ENCODE peak calls at places on chromosome 19, in four cellular contexts. L, D, F and H are unnamed samples.

GRCh38 chr19:49217382-49217781 is 59.8 kb downstream of the TRPM4 start:
- DNase-seq in L (no peak), F (no peak), D (no peak), H (no peak)

GRCh38 chr19:12885749-12886706 is 973 bp downstream of the KLF1 start:
- DNase-seq in L (peak; percentile 34), F (peak; percentile 62), D (no peak), H (no peak)

GRCh38 chr19:38538386-38538785 is 79.4 kb downstream of the MAP4K1 start:
- DNase-seq in D (no peak), F (no peak), L (no peak), H (no peak)

GRCh38 chr19:46571495-46571894 is 29.6 kb upstream of the CALM3 start:
- DNase-seq in F (peak; percentile 63), D (no peak), L (peak; percentile 72), H (no peak)

GRCh38 chr19:4692275-4693077 is 22.3 kb upstream of the MYDGF start:
- DNase-seq in D (no peak), L (no peak), F (no peak), H (no peak)

GRCh38 chr19:48619692-48620565 is 623 bp downstream of the SPHK2 start:
- DNase-seq in F (no peak), L (no peak), D (no peak), H (no peak)

GRCh38 chr19:47093841-47094240 is 19.7 kb downstream of the ZC3H4 start:
- DNase-seq in F (no peak), L (no peak), D (no peak), H (no peak)

GRCh38 chr19:29831686-29832085 is 19.9 kb downstream of the CCNE1 start:
- DNase-seq in L (no peak), F (no peak), D (no peak), H (no peak)

GRCh38 chr19:2992958-2993357 is 15.6 kb downstream of the TLE6 start:
- DNase-seq in D (no peak), L (peak; percentile 43), F (no peak), H (no peak)

GRCh38 chr19:45126654-45127053 is 33.7 kb downstream of the PPP1R37 start:
- DNase-seq in L (no peak), D (no peak), F (no peak), H (no peak)

GRCh38 chr19:1424182-1424955 is 13.8 kb upstream of the RPS15 start:
- DNase-seq in F (no peak), L (no peak), D (no peak), H (no peak)

GRCh38 chr19:18951721-18952281 is 10.8 kb upstream of the HOMER3 start:
- DNase-seq in L (no peak), D (no peak), F (no peak), H (no peak)

GRCh38 chr19:53977991-53978731 is 13.3 kb upstream of the CACNG6 start:
- DNase-seq in L (peak; percentile 99), D (no peak), F (peak; percentile 93), H (no peak)

GRCh38 chr19:15022752-15023151 is 26.5 kb upstream of the CASP14 start:
- DNase-seq in L (no peak), D (no peak), F (peak; percentile 22), H (no peak)

GRCh38 chr19:23070353-23070781 is 46.5 kb upstream of the ZNF730 start:
- DNase-seq in F (peak; percentile 73), D (no peak), L (no peak), H (no peak)

GRCh38 chr19:3783660-3784584 is 2.3 kb downstream of the MATK start:
- DNase-seq in F (peak; percentile 88), L (peak; percentile 60), D (peak; percentile 73), H (peak; percentile 70)

GRCh38 chr19:52142001-52142595 is 2.4 kb upstream of the ZNF616 start:
- DNase-seq in L (no peak), D (no peak), F (no peak), H (no peak)

GRCh38 chr19:56720281-56720680 is 48.7 kb upstream of the ZNF835 start:
- DNase-seq in L (no peak), F (peak; percentile 33), D (no peak), H (no peak)

GRCh38 chr19:50723069-50723468 is at the start of gene CLEC11A:
- DNase-seq in F (no peak), L (no peak), D (no peak), H (no peak)

GRCh38 chr19:18417250-18418033 is 1.8 kb upstream of the SSBP4 start:
- DNase-seq in D (peak; percentile 95), L (peak; percentile 88), F (peak; percentile 91), H (no peak)

GRCh38 chr19:41426952-41427646 is at the start of gene B3GNT8:
- DNase-seq in F (peak; percentile 71), D (peak; percentile 99), L (peak; percentile 95), H (no peak)

GRCh38 chr19:44111910-44112463 is 1.2 kb upstream of the ZNF225 start:
- DNase-seq in L (peak; percentile 84), D (no peak), F (peak; percentile 24), H (no peak)

GRCh38 chr19:35357867-35358573 is at the start of gene FFAR3:
- DNase-seq in F (no peak), L (no peak), D (no peak), H (no peak)

GRCh38 chr19:1465191-1466016 is 13.6 kb downstream of the C19orf25 start:
- DNase-seq in D (peak; percentile 85), L (peak; percentile 59), F (no peak), H (no peak)

GRCh38 chr19:33998302-33998701 is 174.0 kb upstream of the LSM14A start:
- DNase-seq in D (no peak), F (peak; percentile 20), L (no peak), H (no peak)

GRCh38 chr19:33997690-33998089 is 174.6 kb upstream of the LSM14A start:
- DNase-seq in F (no peak), D (no peak), L (no peak), H (no peak)

DNA sequence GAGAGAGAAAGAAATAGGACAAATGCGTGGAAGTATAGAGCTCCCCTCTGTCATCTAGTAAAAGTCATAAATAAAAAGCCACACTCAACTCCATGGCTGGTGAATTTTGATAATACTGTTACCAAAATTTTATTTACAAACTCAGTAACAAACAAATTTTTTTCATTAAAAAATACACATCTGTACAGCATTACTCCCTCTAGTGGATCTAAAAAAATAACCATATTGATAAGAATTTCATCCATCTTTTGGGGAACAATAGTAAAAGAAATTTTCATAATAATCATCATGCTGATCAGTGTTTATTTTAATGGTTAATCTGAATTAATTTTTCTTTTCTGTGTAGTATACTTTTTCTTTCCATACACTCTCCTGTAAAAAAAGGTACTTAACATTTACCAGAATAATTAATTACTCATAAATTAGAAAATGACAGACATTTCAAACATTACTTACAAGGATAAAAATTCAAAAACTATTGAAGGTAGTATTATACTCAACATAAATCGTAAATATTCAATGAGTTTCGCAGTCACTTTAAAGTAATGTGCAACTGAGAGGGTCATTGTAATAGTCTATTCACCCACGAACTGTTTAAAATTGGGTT is 173.5 kb upstream of the LSM14A start:
- DNase-seq in F (peak; percentile 33), D (no peak), L (no peak), H (no peak)
- TF ChIP-seq CTCF in F (peak; percentile 63), D (no peak), L (peak; percentile 38), H (peak; percentile 16)

GRCh38 chr19:40369797-40370196 is 20.2 kb downstream of the HIPK4 start:
- DNase-seq in D (no peak), F (no peak), L (no peak), H (no peak)

GRCh38 chr19:40365010-40365409 is 16.5 kb downstream of the PLD3 start:
- DNase-seq in F (peak; percentile 26), L (no peak), D (no peak), H (no peak)

GRCh38 chr19:40367577-40368434 is 19.3 kb downstream of the PLD3 start:
- DNase-seq in L (no peak), F (peak; percentile 19), D (no peak), H (no peak)

GRCh38 chr19:40365613-40366401 is 17.3 kb downstream of the PLD3 start:
- DNase-seq in F (peak; percentile 99), D (peak; percentile 91), L (peak; percentile 91), H (peak; percentile 40)

DNA sequence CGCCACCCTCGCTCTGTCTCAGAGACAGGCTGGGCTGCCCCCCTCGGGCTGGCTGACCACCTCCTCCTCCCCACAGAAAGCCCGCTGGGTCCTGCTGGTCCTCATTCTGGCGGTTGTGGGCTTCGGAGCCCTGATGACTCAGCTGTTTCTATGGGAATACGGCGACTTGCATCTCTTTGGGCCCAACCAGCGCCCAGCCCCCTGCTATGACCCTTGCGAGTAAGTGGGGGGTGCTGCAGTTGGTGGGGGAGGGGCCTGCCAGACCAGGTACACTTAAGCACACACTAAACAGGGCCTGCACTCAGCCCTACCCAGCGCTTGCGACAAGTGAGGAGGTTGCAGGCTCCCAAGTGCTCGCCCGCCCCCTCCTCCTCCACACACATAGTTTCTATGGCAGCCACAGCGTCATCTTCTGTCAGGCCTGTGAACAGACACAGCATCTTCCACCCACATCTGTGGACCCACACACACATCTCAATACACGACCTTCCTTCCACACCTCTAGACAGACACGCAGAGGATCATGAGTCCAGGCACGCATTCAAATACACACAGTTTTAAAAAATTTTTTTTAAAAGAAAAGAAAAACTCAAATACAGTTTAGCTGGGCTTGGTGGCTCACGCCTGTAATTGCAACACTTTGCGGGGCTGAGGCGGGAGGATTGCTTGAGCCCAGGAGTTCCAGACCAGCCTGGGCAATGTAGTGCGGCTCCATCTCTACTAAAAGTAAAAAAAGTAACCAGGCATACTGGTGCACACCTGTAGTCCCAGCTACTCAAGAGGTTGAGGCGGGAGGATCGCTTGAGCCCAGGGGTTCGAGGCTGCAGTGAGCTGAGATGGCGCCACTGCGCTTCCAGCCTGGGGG is 18.4 kb downstream of the PLD3 start:
- DNase-seq in F (peak; percentile 73), L (peak; percentile 72), D (no peak), H (no peak)
- TF ChIP-seq CTCF in F (no peak), L (peak; percentile 31), D (no peak), H (no peak)

GRCh38 chr19:42435316-42435715 is 7.4 kb downstream of the CXCL17 start:
- DNase-seq in L (no peak), F (no peak), D (no peak), H (no peak)

GRCh38 chr19:42436006-42436405 is 6.7 kb downstream of the CXCL17 start:
- DNase-seq in D (no peak), F (no peak), L (no peak), H (no peak)

GRCh38 chr19:42428676-42429075 is 1.5 kb upstream of the LIPE start:
- DNase-seq in L (peak; percentile 64), D (no peak), F (no peak), H (no peak)

GRCh38 chr19:42431486-42431885 is 4.3 kb upstream of the LIPE start:
- DNase-seq in D (no peak), F (no peak), L (no peak), H (no peak)

DNA sequence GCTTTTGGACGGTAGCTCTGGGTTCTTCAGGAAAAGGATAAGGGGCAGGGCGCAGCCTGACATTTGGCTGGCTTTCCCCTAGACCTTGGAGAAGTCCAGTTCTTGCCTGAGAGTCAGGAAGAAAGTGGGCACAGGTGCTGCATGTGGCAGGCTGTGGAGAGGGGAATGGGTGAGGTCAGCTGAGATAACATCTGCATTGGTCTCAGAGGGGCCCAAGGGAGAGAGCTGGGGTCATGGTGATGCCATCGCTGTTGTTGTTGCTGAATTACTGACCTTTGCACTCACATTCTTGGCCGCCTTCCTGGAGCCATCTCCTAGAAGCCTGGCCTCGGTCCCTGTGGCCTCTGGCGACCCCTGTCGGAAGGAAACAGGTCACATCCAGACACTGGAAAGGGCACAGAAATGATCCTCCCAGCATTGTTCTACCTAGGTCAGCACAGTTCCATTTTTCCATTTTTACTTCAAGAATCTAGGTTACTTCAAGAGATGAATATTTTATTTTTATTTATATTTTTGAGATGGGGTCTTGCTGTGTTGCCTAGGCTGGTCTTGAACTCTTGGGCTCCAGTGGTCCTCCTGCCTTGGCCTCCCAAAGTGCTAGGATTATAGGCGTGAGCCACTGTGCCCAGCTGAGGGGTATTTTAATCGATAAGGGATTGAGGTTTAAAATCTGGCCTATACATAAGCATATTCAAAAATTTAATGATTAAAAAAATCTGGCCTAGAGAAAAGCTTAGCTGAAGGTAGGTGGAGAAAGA is 6.5 kb upstream of the LIPE start:
- DNase-seq in F (no peak), D (peak; percentile 82), L (peak; percentile 88), H (peak; percentile 39)
- TF ChIP-seq CTCF in F (peak; percentile 49), D (peak; percentile 50), L (peak; percentile 91), H (peak; percentile 48)

GRCh38 chr19:11197291-11198174 is at the start of gene KANK2:
- DNase-seq in L (peak; percentile 89), F (peak; percentile 99), D (peak; percentile 94), H (peak; percentile 81)
- TF ChIP-seq CTCF in L (no peak), F (no peak), D (no peak), H (no peak)